ENCODE peak calls at places on chromosomes 13 and 19, in five cellular contexts. X is colonic mucosa, U is fibroblast of pulmonary artery, F is IMR-90, P is hepatocyte. M is an unnamed sample.

GRCh38 chr19:54141356-54141755 is 3.8 kb downstream of the CNOT3 start:
- DNase-seq in P (no peak), F (peak; percentile 29), U (no peak), X (no peak), M (no peak)

GRCh38 chr19:17095141-17095919 is 19.8 kb downstream of the MYO9B start:
- DNase-seq in F (peak; percentile 35), U (peak; percentile 98), P (peak; percentile 50), X (peak; percentile 34), M (peak; percentile 65)

GRCh38 chr13:90492872-90493271 is 854.6 kb upstream of the MIR17HG start:
- DNase-seq in F (no peak), U (no peak), P (no peak), X (no peak), M (no peak)

GRCh38 chr13:39856714-39857113 is 201.3 kb downstream of the COG6 start:
- DNase-seq in F (no peak), P (no peak), X (no peak), U (no peak), M (no peak)

GRCh38 chr13:41064493-41064892 is 3.2 kb downstream of the WBP4 start:
- DNase-seq in P (no peak), X (no peak), F (peak; percentile 90), U (peak; percentile 70), M (no peak)

GRCh38 chr13:25806304-25806974 is 245.4 kb downstream of the SHISA2 start:
- DNase-seq in U (no peak), X (no peak), P (no peak), F (no peak), M (no peak)

GRCh38 chr19:55485439-55486011 is 537 bp downstream of the NAT14 start:
- DNase-seq in X (no peak), P (no peak), U (no peak), F (no peak), M (no peak)

GRCh38 chr19:29564574-29565005 is 38.8 kb downstream of the VSTM2B start:
- DNase-seq in X (no peak), F (no peak), P (no peak), U (no peak), M (no peak)

GRCh38 chr13:31310781-31311180 is 111.0 kb downstream of the B3GLCT start:
- DNase-seq in F (peak; percentile 1), U (no peak), X (no peak), P (no peak), M (no peak)

GRCh38 chr13:69828527-69828926 is 279.1 kb upstream of the ATXN8OS start:
- DNase-seq in U (no peak), F (no peak), P (no peak), X (no peak), M (no peak)

GRCh38 chr13:97327071-97327470 is 104.9 kb downstream of the MBNL2 start:
- DNase-seq in F (no peak), P (no peak), U (no peak), X (no peak), M (no peak)

DNA sequence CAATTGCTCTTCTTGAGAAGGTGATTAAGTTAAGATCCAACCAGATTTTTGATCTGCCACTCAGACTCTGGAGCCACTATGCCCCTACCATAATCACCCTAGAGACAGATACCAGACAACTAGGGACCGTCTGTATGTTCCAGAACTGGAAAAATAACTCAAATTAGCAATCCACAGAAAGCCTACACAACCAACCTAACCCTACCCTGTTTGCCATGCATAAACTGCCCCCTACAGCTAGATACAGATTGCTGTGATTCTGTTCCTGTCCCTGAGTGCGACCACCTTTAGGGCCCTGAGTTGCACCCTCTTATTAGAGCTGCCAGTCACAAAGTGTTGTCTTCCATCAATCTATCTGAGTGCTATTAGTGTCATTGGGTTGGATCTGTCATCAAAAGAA is 929.8 kb upstream of the SLITRK1 start:
- DNase-seq in F (no peak), U (no peak), X (no peak), P (no peak), M (no peak)
- TF ChIP-seq CTCF in F (no peak), U (no peak), X (no peak), P (no peak), M (no peak)

GRCh38 chr13:35388456-35388855 is 88.0 kb downstream of the MAB21L1 start:
- DNase-seq in P (no peak), X (no peak), U (peak; percentile 3), F (no peak), M (no peak)

GRCh38 chr13:35388979-35389378 is 87.5 kb downstream of the MAB21L1 start:
- DNase-seq in X (no peak), F (peak; percentile 3), P (no peak), U (peak; percentile 62), M (no peak)

GRCh38 chr13:35389535-35389934 is 87.0 kb downstream of the MAB21L1 start:
- DNase-seq in U (no peak), X (no peak), F (no peak), P (no peak), M (no peak)

GRCh38 chr13:35392768-35393167 is 83.7 kb downstream of the MAB21L1 start:
- DNase-seq in X (no peak), F (no peak), P (no peak), U (no peak), M (no peak)

GRCh38 chr13:35393886-35394285 is 82.6 kb downstream of the MAB21L1 start:
- DNase-seq in X (no peak), U (no peak), F (no peak), P (no peak), M (no peak)
- H3K4me3 ChIP-seq in X (no peak overlapping the region), U (no peak overlapping the region), F (no peak overlapping the region), P (no peak overlapping the region), M (no peak overlapping the region)

GRCh38 chr19:33407140-33407551 is 33.6 kb downstream of the CEBPG start:
- DNase-seq in F (no peak), X (no peak), U (no peak), P (no peak), M (no peak)
- TF ChIP-seq CTCF in F (no peak), X (no peak), U (no peak), P (no peak), M (no peak)

GRCh38 chr19:10226021-10226375 is 5.1 kb downstream of the S1PR2 start:
- DNase-seq in P (no peak), U (no peak), X (no peak), F (no peak), M (no peak)
- H3K4me3 ChIP-seq in P (no peak overlapping the region), U (no peak overlapping the region), X (no peak overlapping the region), F (no peak overlapping the region), M (no peak overlapping the region)

GRCh38 chr13:33763021-33763420 is 54.9 kb upstream of the RFC3 start:
- DNase-seq in X (no peak), F (no peak), U (peak; percentile 45), P (no peak), M (no peak)

GRCh38 chr13:33764716-33765115 is 53.2 kb upstream of the RFC3 start:
- DNase-seq in P (no peak), X (no peak), U (no peak), F (no peak), M (no peak)

GRCh38 chr13:33757713-33758112 is 60.2 kb upstream of the RFC3 start:
- DNase-seq in X (no peak), F (no peak), P (no peak), U (no peak), M (no peak)

GRCh38 chr13:33758113-33758512 is 59.8 kb upstream of the RFC3 start:
- DNase-seq in P (no peak), F (no peak), U (no peak), X (no peak), M (no peak)

GRCh38 chr13:33761744-33762143 is 56.2 kb upstream of the RFC3 start:
- DNase-seq in X (no peak), P (no peak), U (no peak), F (no peak), M (no peak)
- TF ChIP-seq CTCF in X (no peak), P (no peak), U (peak; percentile 4), F (no peak), M (no peak)

GRCh38 chr13:112895521-112896465 is 73.2 kb upstream of the MCF2L start:
- DNase-seq in X (no peak), F (no peak), P (no peak), U (no peak), M (no peak)

GRCh38 chr13:112892759-112893569 is 76.0 kb upstream of the MCF2L start:
- DNase-seq in F (no peak), X (peak; percentile 62), U (no peak), P (peak; percentile 79), M (no peak)

GRCh38 chr13:112894673-112895481 is 74.1 kb upstream of the MCF2L start:
- DNase-seq in X (no peak), P (peak; percentile 41), F (no peak), U (no peak), M (no peak)

GRCh38 chr13:112894423-112894672 is 74.7 kb upstream of the MCF2L start:
- DNase-seq in F (no peak), P (no peak), X (no peak), U (no peak), M (no peak)

GRCh38 chr13:112893570-112894422 is 75.2 kb upstream of the MCF2L start:
- DNase-seq in U (peak; percentile 25), P (peak; percentile 89), X (peak; percentile 61), F (peak; percentile 21), M (no peak)
- H3K4me3 ChIP-seq in U (peak overlapping the region; percentile 19), P (peak overlapping the region; percentile 61), X (peak overlapping the region; percentile 38), F (no peak overlapping the region), M (peak overlapping the region; percentile 61)

GRCh38 chr19:18866800-18867123 is 29.2 kb downstream of the CERS1 start:
- DNase-seq in X (no peak), U (no peak), F (no peak), P (no peak), M (no peak)
- TF ChIP-seq CTCF in X (no peak), U (no peak), F (no peak), P (no peak), M (no peak)